ENCODE peak calls at places on chromosomes 4 and X, in six cellular contexts. R, A, D, P, X and H are unnamed samples.

GRCh38 chrX:1592863-1593201 is 1.4 kb downstream of the AKAP17A start:
- DNase-seq in R (no peak), A (no peak), D (peak; percentile 58), P (no peak), X (peak; percentile 43), H (no peak)

GRCh38 chrX:3627579-3627978 is 85.9 kb downstream of the PRKX start:
- DNase-seq in R (peak; percentile 10), A (no peak), D (no peak), P (no peak), X (no peak), H (no peak)

GRCh38 chr4:53802500-53802899 is 211.2 kb upstream of the LNX1 start:
- DNase-seq in R (no peak), A (no peak), D (no peak), P (no peak), X (no peak), H (no peak)

GRCh38 chr4:140755811-140756291 is 334 bp downstream of the TBC1D9 start:
- DNase-seq in R (no peak), A (peak; percentile 37), D (peak; percentile 71), P (peak; percentile 38), X (peak; percentile 54), H (peak; percentile 27)

GRCh38 chr4:84503495-84504437 is 4.7 kb upstream of the NKX6-1 start:
- DNase-seq in R (peak; percentile 68), A (peak; percentile 30), D (peak; percentile 77), P (peak; percentile 65), X (no peak), H (peak; percentile 64)

GRCh38 chr4:177547985-177548384 is 105.7 kb upstream of the AGA start:
- DNase-seq in R (no peak), A (no peak), D (no peak), P (no peak), X (no peak), H (no peak)

GRCh38 chrX:71665747-71666146 is 1.6 kb upstream of the LOC101059915 start:
- DNase-seq in R (no peak), A (no peak), D (no peak), P (no peak), X (no peak), H (no peak)

GRCh38 chrX:100895365-100896075 is 21.4 kb upstream of the NOX1 start:
- DNase-seq in R (peak; percentile 33), A (peak; percentile 12), D (peak; percentile 12), P (peak; percentile 36), X (no peak), H (peak; percentile 4)

GRCh38 chr4:105619193-105619931 is 66.9 kb downstream of the ARHGEF38 start:
- DNase-seq in R (no peak), A (peak; percentile 62), D (no peak), P (no peak), X (peak; percentile 85), H (no peak)

GRCh38 chr4:157808796-157809408 is 363.9 kb downstream of the GASK1B start:
- DNase-seq in R (no peak), A (no peak), D (no peak), P (no peak), X (no peak), H (no peak)

GRCh38 chrX:150508461-150509367 is 59.7 kb upstream of the MTM1 start:
- DNase-seq in R (no peak), A (peak; percentile 23), D (peak; percentile 38), P (no peak), X (peak; percentile 83), H (no peak)